ENCODE peak calls at places on chromosome 20, in eight cellular contexts. Q, D, Z, J, L, B, A and N are unnamed samples.

GRCh38 chr20:25067102-25067987 is 9.4 kb upstream of the ACSS1 start:
- DNase-seq in A (no peak), Q (no peak), J (no peak), D (no peak), L (no peak), Z (no peak), B (no peak), N (no peak)

GRCh38 chr20:50957276-50957675 is 1.1 kb downstream of the DPM1 start:
- DNase-seq in D (no peak), J (no peak), Z (peak; percentile 23), B (no peak), A (no peak), Q (no peak), L (no peak), N (no peak)

GRCh38 chr20:24633026-24633425 is 163.6 kb downstream of the SYNDIG1 start:
- DNase-seq in A (no peak), J (no peak), B (no peak), Z (no peak), Q (no peak), L (no peak), D (no peak), N (peak; percentile 98)

GRCh38 chr20:41218466-41218865 is 81.1 kb downstream of the PLCG1 start:
- DNase-seq in J (no peak), A (no peak), L (no peak), Z (peak; percentile 61), D (no peak), Q (no peak), B (no peak), N (peak; percentile 60)

GRCh38 chr20:44089987-44090674 is 96.9 kb downstream of the JPH2 start:
- DNase-seq in J (no peak), L (no peak), A (no peak), B (peak; percentile 36), Z (peak; percentile 48), Q (no peak), D (peak; percentile 27), N (peak; percentile 91)

GRCh38 chr20:31661625-31662371 is 24.1 kb downstream of the COX4I2 start:
- DNase-seq in Z (peak; percentile 93), L (peak; percentile 72), Q (peak; percentile 52), A (peak; percentile 87), D (peak; percentile 82), B (no peak), J (peak; percentile 94), N (peak; percentile 79)

GRCh38 chr20:39072132-39072531 is 110.0 kb downstream of the DHX35 start:
- DNase-seq in Z (no peak), A (no peak), J (no peak), B (no peak), D (no peak), Q (no peak), L (no peak), N (no peak)

GRCh38 chr20:58213112-58213511 is 15.3 kb downstream of the ANKRD60 start:
- DNase-seq in B (no peak), A (no peak), Z (peak; percentile 33), L (no peak), Q (no peak), D (no peak), J (peak; percentile 42), N (peak; percentile 79)

GRCh38 chr20:58694241-58695083 is 1.9 kb downstream of the NPEPL1 start:
- DNase-seq in J (peak; percentile 68), B (no peak), A (no peak), Q (no peak), Z (no peak), L (no peak), D (no peak), N (no peak)

GRCh38 chr20:63182946-63183415 is 33.0 kb downstream of the YTHDF1 start:
- DNase-seq in A (no peak), Z (no peak), D (no peak), Q (no peak), J (no peak), L (no peak), B (no peak), N (no peak)

GRCh38 chr20:11103866-11104265 is 430.1 kb upstream of the JAG1 start:
- DNase-seq in B (no peak), Z (no peak), L (no peak), D (no peak), J (no peak), A (no peak), Q (no peak), N (no peak)

GRCh38 chr20:4234128-4234527 is 218.8 kb upstream of the RNF24 start:
- DNase-seq in Z (peak; percentile 73), A (no peak), B (no peak), J (peak; percentile 89), L (no peak), Q (no peak), D (no peak), N (peak; percentile 93)

GRCh38 chr20:61756446-61756845 is 309.2 kb downstream of the TAF4 start:
- DNase-seq in Z (peak; percentile 46), J (peak; percentile 39), D (no peak), L (no peak), B (no peak), Q (no peak), A (no peak), N (no peak)

GRCh38 chr20:32240220-32240619 is 32.5 kb downstream of the POFUT1 start:
- DNase-seq in L (no peak), A (no peak), B (no peak), Z (peak; percentile 7), J (peak; percentile 2), D (no peak), Q (no peak), N (no peak)

GRCh38 chr20:58759947-58760346 is 67.3 kb downstream of the NPEPL1 start:
- DNase-seq in J (no peak), Q (no peak), D (no peak), B (no peak), L (no peak), Z (no peak), A (no peak), N (no peak)

GRCh38 chr20:34705008-34705382 is 851 bp downstream of the TP53INP2 start:
- DNase-seq in Z (peak; percentile 21), Q (no peak), B (no peak), A (no peak), L (no peak), D (no peak), J (no peak), N (no peak)

GRCh38 chr20:6120491-6120988 is 2.3 kb downstream of the FERMT1 start:
- DNase-seq in B (peak; percentile 44), L (no peak), A (no peak), J (no peak), Z (no peak), D (no peak), Q (no peak), N (no peak)

GRCh38 chr20:5973172-5973571 is 22.7 kb downstream of the MCM8 start:
- DNase-seq in D (no peak), J (no peak), A (no peak), B (no peak), Z (no peak), L (no peak), Q (no peak), N (no peak)

GRCh38 chr20:24450646-24451376 is 18.6 kb upstream of the SYNDIG1 start:
- DNase-seq in B (no peak), D (no peak), J (no peak), Q (no peak), A (no peak), Z (no peak), L (no peak), N (no peak)

GRCh38 chr20:7193681-7194080 is 426.2 kb downstream of the BMP2 start:
- DNase-seq in J (no peak), B (no peak), L (no peak), Z (no peak), A (no peak), D (no peak), Q (no peak), N (peak; percentile 9)

GRCh38 chr20:44715495-44716308 is 533 bp downstream of the CCN5 start:
- DNase-seq in A (no peak), D (no peak), Z (no peak), Q (no peak), B (no peak), L (no peak), J (no peak), N (no peak)

GRCh38 chr20:62776692-62777527 is 19.4 kb upstream of the MRGBP start:
- DNase-seq in Q (peak; percentile 24), J (no peak), Z (no peak), L (no peak), A (peak; percentile 86), D (peak; percentile 77), B (peak; percentile 35), N (peak; percentile 49)

GRCh38 chr20:34364013-34364382 is 925 bp downstream of the ITCH start:
- DNase-seq in J (no peak), Z (peak; percentile 68), B (no peak), Q (no peak), A (no peak), L (no peak), D (peak; percentile 39), N (peak; percentile 46)

GRCh38 chr20:58006346-58007316 is 221.8 kb downstream of the ANKRD60 start:
- DNase-seq in D (no peak), Q (no peak), B (no peak), Z (no peak), L (no peak), J (peak; percentile 48), A (no peak), N (no peak)

GRCh38 chr20:7231303-7231702 is 463.8 kb downstream of the BMP2 start:
- DNase-seq in Q (no peak), A (no peak), J (no peak), D (no peak), B (no peak), L (no peak), Z (no peak), N (no peak)

GRCh38 chr20:5825136-5825719 is 75.0 kb downstream of the SHLD1 start:
- DNase-seq in B (no peak), D (no peak), L (no peak), J (no peak), Z (no peak), A (no peak), Q (no peak), N (no peak)

GRCh38 chr20:32036716-32037355 is 15.2 kb upstream of the HCK start:
- DNase-seq in Z (no peak), L (no peak), Q (no peak), A (no peak), J (no peak), D (no peak), B (no peak), N (no peak)

GRCh38 chr20:51811514-51811913 is 9.2 kb upstream of the SALL4 start:
- DNase-seq in D (no peak), L (no peak), J (no peak), Z (no peak), Q (no peak), B (no peak), A (no peak), N (no peak)

GRCh38 chr20:50577175-50578018 is 67.2 kb downstream of the PTPN1 start:
- DNase-seq in B (no peak), Z (peak; percentile 38), A (no peak), L (no peak), J (peak; percentile 61), D (no peak), Q (peak; percentile 11), N (peak; percentile 70)

GRCh38 chr20:53163486-53163885 is 191.3 kb downstream of the TSHZ2 start:
- DNase-seq in D (no peak), L (no peak), B (no peak), Z (peak; percentile 89), A (no peak), Q (no peak), J (no peak), N (peak; percentile 28)

GRCh38 chr20:31681128-31681727 is 41.4 kb downstream of the BCL2L1 start:
- DNase-seq in D (no peak), J (peak; percentile 50), L (no peak), Q (no peak), B (no peak), A (no peak), Z (no peak), N (no peak)

GRCh38 chr20:57425150-57426013 is 34.2 kb downstream of the RBM38 start:
- DNase-seq in Q (no peak), L (no peak), J (no peak), Z (no peak), D (no peak), A (no peak), B (no peak), N (no peak)

GRCh38 chr20:37745553-37745952 is 51.7 kb downstream of the CTNNBL1 start:
- DNase-seq in B (no peak), Q (no peak), A (peak; percentile 27), Z (peak; percentile 7), J (no peak), L (no peak), D (peak; percentile 32), N (no peak)

GRCh38 chr20:47724398-47724797 is 60.9 kb downstream of the SULF2 start:
- DNase-seq in A (no peak), B (no peak), J (no peak), D (no peak), Q (no peak), Z (peak; percentile 14), L (no peak), N (no peak)